ENCODE peak calls at places on chromosomes 3 and 15, in ten cellular contexts. One of them, this sample, is unnamed.

GRCh38 chr15:90982135-90982534 is 12.2 kb downstream of the PRC1 start:
- DNase-seq in Peyer's patch: no peak
- DNase-seq in astrocyte of the cerebellum: no peak
- DNase-seq in chondrocyte: no peak
- DNase-seq in coronary artery: no peak
- DNase-seq in tibial nerve: no peak
- DNase-seq in CD8-positive, alpha-beta T cell: no peak
- DNase-seq in AG04450: no peak
- DNase-seq in pancreas: no peak
- DNase-seq in WTC11: no peak
- DNase-seq in this sample: no peak

GRCh38 chr15:25738171-25738792 is 124.8 kb downstream of the ATP10A start:
- DNase-seq in Peyer's patch: no peak
- DNase-seq in astrocyte of the cerebellum: no peak
- DNase-seq in chondrocyte: no peak
- DNase-seq in coronary artery: no peak
- DNase-seq in tibial nerve: peak; percentile 41
- DNase-seq in CD8-positive, alpha-beta T cell: no peak
- DNase-seq in AG04450: no peak
- DNase-seq in pancreas: no peak
- DNase-seq in WTC11: no peak
- DNase-seq in this sample: no peak

GRCh38 chr15:78055923-78056713 is 21.4 kb downstream of the TBC1D2B start:
- DNase-seq in Peyer's patch: peak; percentile 74
- DNase-seq in astrocyte of the cerebellum: no peak
- DNase-seq in chondrocyte: no peak
- DNase-seq in coronary artery: peak; percentile 74
- DNase-seq in tibial nerve: no peak
- DNase-seq in CD8-positive, alpha-beta T cell: no peak
- DNase-seq in AG04450: no peak
- DNase-seq in pancreas: no peak
- DNase-seq in WTC11: peak; percentile 43
- DNase-seq in this sample: peak; percentile 65

GRCh38 chr15:96889734-96890480 is 559.4 kb downstream of the NR2F2 start:
- DNase-seq in Peyer's patch: no peak
- DNase-seq in astrocyte of the cerebellum: no peak
- DNase-seq in chondrocyte: no peak
- DNase-seq in coronary artery: no peak
- DNase-seq in tibial nerve: peak; percentile 26
- DNase-seq in CD8-positive, alpha-beta T cell: no peak
- DNase-seq in AG04450: no peak
- DNase-seq in pancreas: no peak
- DNase-seq in WTC11: no peak
- DNase-seq in this sample: peak; percentile 46

GRCh38 chr15:84981711-84982300 is at the start of gene PDE8A:
- DNase-seq in Peyer's patch: peak; percentile 71
- DNase-seq in astrocyte of the cerebellum: no peak
- DNase-seq in chondrocyte: no peak
- DNase-seq in coronary artery: peak; percentile 80
- DNase-seq in tibial nerve: peak; percentile 16
- DNase-seq in CD8-positive, alpha-beta T cell: peak; percentile 57
- DNase-seq in AG04450: no peak
- DNase-seq in pancreas: peak; percentile 89
- DNase-seq in WTC11: peak; percentile 46
- DNase-seq in this sample: peak; percentile 76

GRCh38 chr15:35019401-35020327 is 31.6 kb upstream of the ZNF770 start:
- DNase-seq in Peyer's patch: no peak
- DNase-seq in astrocyte of the cerebellum: no peak
- DNase-seq in chondrocyte: no peak
- DNase-seq in coronary artery: no peak
- DNase-seq in tibial nerve: no peak
- DNase-seq in CD8-positive, alpha-beta T cell: no peak
- DNase-seq in AG04450: no peak
- DNase-seq in pancreas: no peak
- DNase-seq in WTC11: no peak
- DNase-seq in this sample: no peak

GRCh38 chr3:134753999-134754742 is 40.9 kb upstream of the EPHB1 start:
- DNase-seq in Peyer's patch: no peak
- DNase-seq in astrocyte of the cerebellum: no peak
- DNase-seq in chondrocyte: no peak
- DNase-seq in coronary artery: no peak
- DNase-seq in tibial nerve: no peak
- DNase-seq in CD8-positive, alpha-beta T cell: no peak
- DNase-seq in AG04450: no peak
- DNase-seq in pancreas: no peak
- DNase-seq in WTC11: no peak
- DNase-seq in this sample: no peak

GRCh38 chr3:18778094-18778493 is 353.0 kb upstream of the SATB1 start:
- DNase-seq in Peyer's patch: no peak
- DNase-seq in astrocyte of the cerebellum: no peak
- DNase-seq in chondrocyte: no peak
- DNase-seq in coronary artery: no peak
- DNase-seq in tibial nerve: no peak
- DNase-seq in CD8-positive, alpha-beta T cell: no peak
- DNase-seq in AG04450: no peak
- DNase-seq in pancreas: no peak
- DNase-seq in WTC11: no peak
- DNase-seq in this sample: no peak

GRCh38 chr15:39864116-39864515 is 56.0 kb downstream of the GPR176 start:
- DNase-seq in Peyer's patch: no peak
- DNase-seq in astrocyte of the cerebellum: no peak
- DNase-seq in chondrocyte: no peak
- DNase-seq in coronary artery: no peak
- DNase-seq in tibial nerve: no peak
- DNase-seq in CD8-positive, alpha-beta T cell: no peak
- DNase-seq in AG04450: no peak
- DNase-seq in pancreas: no peak
- DNase-seq in WTC11: no peak
- DNase-seq in this sample: no peak

GRCh38 chr3:160001850-160002623 is 13.4 kb downstream of the IL12A start:
- DNase-seq in Peyer's patch: no peak
- DNase-seq in astrocyte of the cerebellum: no peak
- DNase-seq in chondrocyte: no peak
- DNase-seq in coronary artery: no peak
- DNase-seq in tibial nerve: no peak
- DNase-seq in CD8-positive, alpha-beta T cell: no peak
- DNase-seq in AG04450: no peak
- DNase-seq in pancreas: no peak
- DNase-seq in WTC11: no peak
- DNase-seq in this sample: peak; percentile 46

GRCh38 chr3:153442799-153443487 is 280.9 kb downstream of the RAP2B start:
- DNase-seq in Peyer's patch: no peak
- DNase-seq in astrocyte of the cerebellum: no peak
- DNase-seq in chondrocyte: no peak
- DNase-seq in coronary artery: no peak
- DNase-seq in tibial nerve: no peak
- DNase-seq in CD8-positive, alpha-beta T cell: no peak
- DNase-seq in AG04450: no peak
- DNase-seq in pancreas: no peak
- DNase-seq in WTC11: no peak
- DNase-seq in this sample: no peak

GRCh38 chr3:153438275-153438674 is 276.2 kb downstream of the RAP2B start:
- DNase-seq in Peyer's patch: no peak
- DNase-seq in astrocyte of the cerebellum: no peak
- DNase-seq in chondrocyte: no peak
- DNase-seq in coronary artery: no peak
- DNase-seq in tibial nerve: no peak
- DNase-seq in CD8-positive, alpha-beta T cell: no peak
- DNase-seq in AG04450: no peak
- DNase-seq in pancreas: no peak
- DNase-seq in WTC11: no peak
- DNase-seq in this sample: no peak

GRCh38 chr3:153442386-153442785 is 280.4 kb downstream of the RAP2B start:
- DNase-seq in Peyer's patch: no peak
- DNase-seq in astrocyte of the cerebellum: no peak
- DNase-seq in chondrocyte: no peak
- DNase-seq in coronary artery: no peak
- DNase-seq in tibial nerve: no peak
- DNase-seq in CD8-positive, alpha-beta T cell: no peak
- DNase-seq in AG04450: no peak
- DNase-seq in pancreas: no peak
- DNase-seq in WTC11: no peak
- DNase-seq in this sample: no peak

GRCh38 chr3:153440311-153440710 is 278.3 kb downstream of the RAP2B start:
- DNase-seq in Peyer's patch: no peak
- DNase-seq in astrocyte of the cerebellum: no peak
- DNase-seq in chondrocyte: no peak
- DNase-seq in coronary artery: no peak
- DNase-seq in tibial nerve: no peak
- DNase-seq in CD8-positive, alpha-beta T cell: no peak
- DNase-seq in AG04450: no peak
- DNase-seq in pancreas: no peak
- DNase-seq in WTC11: no peak
- DNase-seq in this sample: no peak

DNA sequence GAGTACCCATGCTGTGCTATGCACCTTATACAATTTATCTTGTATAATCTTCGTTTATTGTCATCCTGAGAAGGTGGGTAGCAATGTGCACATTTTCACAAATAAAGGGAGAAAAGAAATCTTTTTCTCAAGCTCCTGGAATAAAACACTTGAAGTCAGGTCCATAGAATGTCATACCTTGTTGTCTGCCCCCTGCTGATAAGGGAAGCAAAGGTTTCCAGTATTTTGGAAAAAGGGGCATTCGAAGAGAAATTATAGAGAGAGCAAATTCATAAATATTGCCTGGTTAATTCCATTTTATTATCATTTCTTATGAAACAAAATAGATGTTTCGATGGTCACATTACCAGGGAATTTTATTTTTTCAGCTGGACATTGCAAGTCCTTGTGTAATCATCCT is 277.8 kb downstream of the RAP2B start:
- DNase-seq in Peyer's patch: no peak
- DNase-seq in astrocyte of the cerebellum: no peak
- DNase-seq in chondrocyte: no peak
- DNase-seq in coronary artery: no peak
- DNase-seq in tibial nerve: no peak
- DNase-seq in CD8-positive, alpha-beta T cell: no peak
- DNase-seq in AG04450: no peak
- DNase-seq in pancreas: no peak
- DNase-seq in WTC11: no peak
- DNase-seq in this sample: no peak
- TF ChIP-seq CTCF in Peyer's patch: no peak
- TF ChIP-seq CTCF in astrocyte of the cerebellum: no peak
- TF ChIP-seq CTCF in chondrocyte: peak; percentile 49
- TF ChIP-seq CTCF in coronary artery: no peak
- TF ChIP-seq CTCF in tibial nerve: no peak
- TF ChIP-seq CTCF in CD8-positive, alpha-beta T cell: no peak
- TF ChIP-seq CTCF in AG04450: peak; percentile 48
- TF ChIP-seq CTCF in pancreas: no peak
- TF ChIP-seq CTCF in WTC11: no peak
- TF ChIP-seq CTCF in this sample: peak; percentile 20

GRCh38 chr3:22091329-22091728 is 340.3 kb upstream of the ZNF385D start:
- DNase-seq in Peyer's patch: no peak
- DNase-seq in astrocyte of the cerebellum: no peak
- DNase-seq in chondrocyte: no peak
- DNase-seq in coronary artery: no peak
- DNase-seq in tibial nerve: no peak
- DNase-seq in CD8-positive, alpha-beta T cell: no peak
- DNase-seq in AG04450: no peak
- DNase-seq in pancreas: no peak
- DNase-seq in WTC11: no peak
- DNase-seq in this sample: no peak

GRCh38 chr3:22089284-22089683 is 338.3 kb upstream of the ZNF385D start:
- DNase-seq in Peyer's patch: no peak
- DNase-seq in astrocyte of the cerebellum: no peak
- DNase-seq in chondrocyte: no peak
- DNase-seq in coronary artery: no peak
- DNase-seq in tibial nerve: no peak
- DNase-seq in CD8-positive, alpha-beta T cell: no peak
- DNase-seq in AG04450: no peak
- DNase-seq in pancreas: no peak
- DNase-seq in WTC11: peak; percentile 21
- DNase-seq in this sample: peak; percentile 75
- TF ChIP-seq CTCF in Peyer's patch: peak; percentile 52
- TF ChIP-seq CTCF in astrocyte of the cerebellum: peak; percentile 46
- TF ChIP-seq CTCF in chondrocyte: peak; percentile 81
- TF ChIP-seq CTCF in coronary artery: no peak
- TF ChIP-seq CTCF in tibial nerve: no peak
- TF ChIP-seq CTCF in CD8-positive, alpha-beta T cell: no peak
- TF ChIP-seq CTCF in AG04450: peak; percentile 49
- TF ChIP-seq CTCF in pancreas: peak; percentile 35
- TF ChIP-seq CTCF in WTC11: peak; percentile 35
- TF ChIP-seq CTCF in this sample: peak; percentile 57

GRCh38 chr15:60774829-60775228 is 295.9 kb upstream of the ICE2 start:
- DNase-seq in Peyer's patch: no peak
- DNase-seq in astrocyte of the cerebellum: no peak
- DNase-seq in chondrocyte: no peak
- DNase-seq in coronary artery: no peak
- DNase-seq in tibial nerve: no peak
- DNase-seq in CD8-positive, alpha-beta T cell: no peak
- DNase-seq in AG04450: no peak
- DNase-seq in pancreas: no peak
- DNase-seq in WTC11: no peak
- DNase-seq in this sample: no peak

GRCh38 chr15:60773255-60773654 is 294.3 kb upstream of the ICE2 start:
- DNase-seq in Peyer's patch: no peak
- DNase-seq in astrocyte of the cerebellum: no peak
- DNase-seq in chondrocyte: no peak
- DNase-seq in coronary artery: no peak
- DNase-seq in tibial nerve: no peak
- DNase-seq in CD8-positive, alpha-beta T cell: no peak
- DNase-seq in AG04450: no peak
- DNase-seq in pancreas: no peak
- DNase-seq in WTC11: no peak
- DNase-seq in this sample: no peak

GRCh38 chr15:60777558-60777957 is 298.6 kb upstream of the ICE2 start:
- DNase-seq in Peyer's patch: no peak
- DNase-seq in astrocyte of the cerebellum: no peak
- DNase-seq in chondrocyte: no peak
- DNase-seq in coronary artery: no peak
- DNase-seq in tibial nerve: no peak
- DNase-seq in CD8-positive, alpha-beta T cell: no peak
- DNase-seq in AG04450: no peak
- DNase-seq in pancreas: no peak
- DNase-seq in WTC11: no peak
- DNase-seq in this sample: no peak

GRCh38 chr15:60772395-60773120 is 293.6 kb upstream of the ICE2 start:
- DNase-seq in Peyer's patch: no peak
- DNase-seq in astrocyte of the cerebellum: no peak
- DNase-seq in chondrocyte: no peak
- DNase-seq in coronary artery: no peak
- DNase-seq in tibial nerve: no peak
- DNase-seq in CD8-positive, alpha-beta T cell: no peak
- DNase-seq in AG04450: no peak
- DNase-seq in pancreas: no peak
- DNase-seq in WTC11: no peak
- DNase-seq in this sample: no peak

GRCh38 chr15:60773893-60774292 is 295.0 kb upstream of the ICE2 start:
- DNase-seq in Peyer's patch: no peak
- DNase-seq in astrocyte of the cerebellum: no peak
- DNase-seq in chondrocyte: no peak
- DNase-seq in coronary artery: no peak
- DNase-seq in tibial nerve: no peak
- DNase-seq in CD8-positive, alpha-beta T cell: no peak
- DNase-seq in AG04450: no peak
- DNase-seq in pancreas: no peak
- DNase-seq in WTC11: no peak
- DNase-seq in this sample: no peak
- TF ChIP-seq CTCF in Peyer's patch: no peak
- TF ChIP-seq CTCF in astrocyte of the cerebellum: no peak
- TF ChIP-seq CTCF in chondrocyte: no peak
- TF ChIP-seq CTCF in coronary artery: no peak
- TF ChIP-seq CTCF in tibial nerve: no peak
- TF ChIP-seq CTCF in CD8-positive, alpha-beta T cell: no peak
- TF ChIP-seq CTCF in AG04450: no peak
- TF ChIP-seq CTCF in pancreas: no peak
- TF ChIP-seq CTCF in WTC11: no peak
- TF ChIP-seq CTCF in this sample: no peak

GRCh38 chr3:12536423-12536822 is 8.9 kb downstream of the MKRN2OS start:
- DNase-seq in Peyer's patch: no peak
- DNase-seq in astrocyte of the cerebellum: no peak
- DNase-seq in chondrocyte: no peak
- DNase-seq in coronary artery: no peak
- DNase-seq in tibial nerve: no peak
- DNase-seq in CD8-positive, alpha-beta T cell: no peak
- DNase-seq in AG04450: no peak
- DNase-seq in pancreas: no peak
- DNase-seq in WTC11: no peak
- DNase-seq in this sample: no peak
- TF ChIP-seq CTCF in Peyer's patch: no peak
- TF ChIP-seq CTCF in astrocyte of the cerebellum: peak; percentile 42
- TF ChIP-seq CTCF in chondrocyte: peak; percentile 74
- TF ChIP-seq CTCF in coronary artery: no peak
- TF ChIP-seq CTCF in tibial nerve: no peak
- TF ChIP-seq CTCF in CD8-positive, alpha-beta T cell: no peak
- TF ChIP-seq CTCF in AG04450: peak; percentile 56
- TF ChIP-seq CTCF in pancreas: no peak
- TF ChIP-seq CTCF in WTC11: no peak
- TF ChIP-seq CTCF in this sample: no peak

This sample was measured in right lobe of liver.